ENCODE peak calls at places on chromosomes 6 and 20, in five cellular contexts. H is glutamatergic neuron, C is HFFc6, V is cardiac fibroblast, O is GM13977. N is an unnamed sample.

GRCh38 chr6:99836471-99836870 is 157.6 kb downstream of the MCHR2 start:
- DNase-seq in H (no peak), C (no peak), V (no peak), O (no peak), N (no peak)

GRCh38 chr6:147950623-147950987 is 392.0 kb upstream of the SASH1 start:
- DNase-seq in H (no peak), C (no peak), V (peak; percentile 27), O (no peak), N (peak; percentile 37)

GRCh38 chr6:46466570-46466969 is 24.7 kb downstream of the RCAN2 start:
- DNase-seq in H (no peak), C (no peak), V (no peak), O (no peak), N (no peak)

GRCh38 chr20:19889011-19889953 is 127.9 kb upstream of the NAA20 start:
- DNase-seq in H (peak; percentile 39), C (peak; percentile 52), V (peak; percentile 87), O (no peak), N (peak; percentile 89)

GRCh38 chr6:89792881-89793280 is 26.7 kb downstream of the MDN1 start:
- DNase-seq in H (peak; percentile 30), C (peak; percentile 16), V (peak; percentile 41), O (peak; percentile 43), N (peak; percentile 34)

GRCh38 chr20:10586296-10586695 is 87.5 kb downstream of the JAG1 start:
- DNase-seq in H (no peak), C (no peak), V (no peak), O (no peak), N (no peak)

GRCh38 chr6:3376888-3377535 is 79.8 kb downstream of the SLC22A23 start:
- DNase-seq in H (no peak), C (no peak), V (peak; percentile 25), O (no peak), N (no peak)

GRCh38 chr6:118488631-118489030 is 59.5 kb upstream of the PLN start:
- DNase-seq in H (no peak), C (no peak), V (no peak), O (no peak), N (no peak)

GRCh38 chr20:54254596-54254995 is 46.7 kb downstream of the PFDN4 start:
- DNase-seq in H (no peak), C (no peak), V (peak; percentile 67), O (no peak), N (peak; percentile 15)

GRCh38 chr6:107030151-107030550 is 2.2 kb downstream of the MTRES1 start:
- DNase-seq in H (no peak), C (no peak), V (no peak), O (no peak), N (no peak)

GRCh38 chr6:34015576-34015975 is 130.3 kb downstream of the GRM4 start:
- DNase-seq in H (no peak), C (peak; percentile 16), V (no peak), O (no peak), N (no peak)

GRCh38 chr6:167650730-167651129 is 176.0 kb upstream of the AFDN start:
- DNase-seq in H (no peak), C (no peak), V (no peak), O (no peak), N (no peak)

DNA sequence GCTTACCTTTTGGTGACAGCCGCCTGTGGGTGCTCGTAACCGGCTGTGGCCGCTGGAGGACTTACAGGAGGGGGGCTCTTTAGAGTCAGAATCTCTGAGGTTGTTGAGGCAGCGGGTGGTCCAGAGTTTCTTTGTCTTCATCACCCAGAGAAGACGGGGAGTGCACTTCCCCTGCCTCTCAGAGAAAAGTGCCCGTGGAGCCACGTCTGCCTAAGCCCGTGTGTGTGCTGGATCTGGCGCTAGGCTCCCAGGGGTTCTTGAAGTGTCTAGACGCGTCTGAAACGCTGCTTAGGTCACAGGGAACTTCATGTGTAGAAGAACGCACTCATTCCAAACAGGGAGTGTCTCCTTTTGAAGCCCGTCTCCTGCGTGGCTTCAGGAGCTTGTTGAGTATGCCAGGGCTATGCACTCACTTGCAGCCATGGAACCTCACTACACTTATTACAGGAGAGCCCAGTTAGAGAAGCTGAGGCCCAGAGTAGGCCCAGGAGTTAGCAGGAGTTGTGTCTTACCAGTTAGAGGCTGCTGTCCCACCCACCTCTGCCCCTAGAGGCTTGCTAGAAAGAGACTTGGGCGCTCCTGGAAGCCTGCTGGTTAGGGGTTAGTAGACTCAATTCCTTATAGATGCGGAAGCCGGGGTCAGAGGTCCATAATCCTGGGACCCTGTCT is 1.3 kb downstream of the LSM14B start:
- DNase-seq in H (no peak), C (peak; percentile 32), V (peak; percentile 65), O (no peak), N (peak; percentile 53)
- TF ChIP-seq CTCF in H (no peak), C (peak; percentile 18), V (peak; percentile 25), O (no peak), N (peak; percentile 39)

GRCh38 chr6:158340252-158340651 is 28.0 kb downstream of the TULP4 start:
- DNase-seq in H (no peak), C (no peak), V (no peak), O (no peak), N (no peak)
- TF ChIP-seq CTCF in H (no peak), C (no peak), V (no peak), O (no peak), N (no peak)

GRCh38 chr6:26218824-26219223 is 131.6 kb downstream of the HFE start:
- DNase-seq in H (no peak), C (no peak), V (no peak), O (no peak), N (no peak)

GRCh38 chr6:26215200-26216014 is 128.2 kb downstream of the HFE start:
- DNase-seq in H (no peak), C (no peak), V (peak; percentile 26), O (no peak), N (peak; percentile 43)

GRCh38 chr6:26217714-26218075 is 130.5 kb downstream of the HFE start:
- DNase-seq in H (no peak), C (no peak), V (peak; percentile 59), O (no peak), N (peak; percentile 32)

GRCh38 chr6:26216015-26216885 is 129.0 kb downstream of the HFE start:
- DNase-seq in H (peak; percentile 64), C (peak; percentile 100), V (peak; percentile 100), O (peak; percentile 88), N (peak; percentile 99)

DNA sequence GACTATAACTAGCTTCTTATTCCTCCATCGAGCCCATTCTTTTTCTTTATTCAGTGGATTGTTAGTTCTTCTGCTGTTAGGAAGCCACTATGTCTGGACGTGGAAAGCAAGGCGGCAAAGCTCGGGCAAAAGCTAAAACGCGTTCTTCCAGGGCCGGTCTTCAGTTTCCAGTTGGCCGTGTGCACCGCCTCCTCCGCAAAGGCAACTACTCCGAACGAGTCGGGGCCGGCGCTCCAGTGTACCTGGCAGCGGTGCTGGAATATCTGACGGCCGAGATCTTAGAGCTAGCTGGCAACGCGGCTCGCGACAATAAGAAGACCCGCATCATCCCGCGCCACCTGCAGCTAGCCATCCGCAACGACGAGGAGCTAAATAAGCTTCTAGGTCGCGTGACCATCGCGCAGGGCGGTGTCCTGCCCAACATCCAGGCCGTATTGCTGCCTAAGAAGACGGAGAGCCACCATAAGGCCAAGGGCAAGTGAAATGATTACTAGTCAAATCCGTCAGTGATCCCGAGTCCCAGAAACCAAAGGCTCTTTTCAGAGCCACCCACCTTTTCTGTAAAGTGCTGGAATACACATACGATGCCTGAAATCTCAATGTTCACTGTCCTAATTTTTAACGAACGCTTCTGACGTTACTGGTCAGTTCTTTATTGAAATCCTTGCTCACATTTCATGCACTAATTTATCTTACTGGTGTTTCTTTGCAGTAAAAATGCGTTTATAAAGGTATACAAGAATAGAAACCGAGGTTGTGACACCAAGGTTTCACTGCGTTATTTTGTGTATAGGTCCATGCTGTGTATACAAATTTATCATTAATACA is 129.9 kb downstream of the HFE start:
- DNase-seq in H (peak; percentile 90), C (peak; percentile 92), V (peak; percentile 92), O (peak; percentile 33), N (peak; percentile 92)
- TF ChIP-seq CTCF in H (peak; percentile 62), C (peak; percentile 72), V (peak; percentile 44), O (no peak), N (peak; percentile 42)

DNA sequence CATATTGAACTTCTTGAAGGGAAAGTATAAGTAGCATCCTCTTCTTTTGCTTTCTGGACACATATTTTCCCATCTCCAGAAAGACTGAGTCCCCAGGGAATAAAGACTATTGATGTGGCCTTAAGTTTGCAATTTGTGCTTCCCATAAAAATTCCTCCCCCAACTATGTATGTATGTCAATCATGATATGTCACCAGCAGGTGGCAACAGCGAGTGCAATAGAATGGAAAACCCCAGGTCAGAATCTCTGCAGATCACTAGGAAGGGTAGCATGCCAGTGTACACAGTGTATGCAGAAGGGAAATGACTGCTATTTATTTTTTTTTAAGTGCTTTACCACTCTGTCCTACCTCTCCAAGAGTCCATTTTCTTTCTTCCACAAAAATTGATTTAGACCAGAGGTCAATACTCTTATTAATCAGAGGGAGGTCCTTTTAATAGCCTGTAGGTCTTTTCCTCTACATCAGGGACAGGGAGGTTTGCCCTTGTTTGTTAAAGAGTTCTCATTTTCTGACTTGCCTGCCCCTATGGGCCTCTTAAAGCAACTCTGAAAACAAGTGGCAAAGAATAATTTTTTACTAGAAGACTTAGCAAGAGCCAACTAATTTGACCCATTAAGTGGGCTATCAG is 61.4 kb downstream of the BMP2 start:
- DNase-seq in H (peak; percentile 74), C (peak; percentile 15), V (peak; percentile 79), O (peak; percentile 50), N (peak; percentile 53)
- TF ChIP-seq CTCF in H (peak; percentile 82), C (peak; percentile 80), V (peak; percentile 67), O (peak; percentile 70), N (peak; percentile 73)

GRCh38 chr6:160931378-160932343 is 59.9 kb upstream of the MAP3K4 start:
- DNase-seq in H (no peak), C (no peak), V (no peak), O (peak; percentile 23), N (peak; percentile 8)
- TF ChIP-seq CTCF in H (no peak), C (no peak), V (no peak), O (no peak), N (no peak)

GRCh38 chr6:31579546-31580445 is 2.4 kb downstream of the LTB start:
- DNase-seq in H (no peak), C (no peak), V (no peak), O (no peak), N (no peak)

GRCh38 chr6:31580807-31581437 is 1.3 kb downstream of the LTB start:
- DNase-seq in H (peak; percentile 94), C (peak; percentile 60), V (peak; percentile 75), O (peak; percentile 85), N (peak; percentile 75)

GRCh38 chr6:31580446-31580755 is 1.8 kb downstream of the LTB start:
- DNase-seq in H (no peak), C (no peak), V (no peak), O (no peak), N (no peak)

GRCh38 chr6:31582230-31582601 is at the start of gene LTB:
- DNase-seq in H (no peak), C (no peak), V (no peak), O (no peak), N (no peak)

GRCh38 chr6:31581511-31582229 is 554 bp downstream of the LTB start:
- DNase-seq in H (peak; percentile 19), C (no peak), V (no peak), O (no peak), N (no peak)
- TF ChIP-seq CTCF in H (no peak), C (no peak), V (no peak), O (no peak), N (no peak)

N was measured in astrocyte of the spinal cord.